ENCODE peak calls at places on chromosomes 5 and 9, in nine cellular contexts. P, N, H, R, J, E, I, S and M are unnamed samples.

GRCh38 chr5:134466241-134467069 is 54.8 kb upstream of the CDKN2AIPNL start:
- DNase-seq in P (peak; percentile 99), N (peak; percentile 98), H (peak; percentile 41), R (peak; percentile 86), J (peak; percentile 94), E (peak; percentile 97), I (peak; percentile 39), S (peak; percentile 77), M (peak; percentile 82)

GRCh38 chr9:136577941-136578619 is 32.2 kb upstream of the NOTCH1 start:
- DNase-seq in P (no peak), N (no peak), H (no peak), R (no peak), J (no peak), E (no peak), I (no peak), S (no peak), M (no peak)

GRCh38 chr5:78127875-78128274 is 166.6 kb downstream of the AP3B1 start:
- DNase-seq in P (no peak), N (no peak), H (no peak), R (no peak), J (peak; percentile 32), E (no peak), I (no peak), S (peak; percentile 6), M (peak; percentile 16)

GRCh38 chr5:146208916-146209522 is 5.6 kb downstream of the RBM27 start:
- DNase-seq in P (no peak), N (peak; percentile 43), H (no peak), R (no peak), J (no peak), E (no peak), I (no peak), S (peak; percentile 24), M (no peak)

GRCh38 chr9:37341704-37342103 is 80.8 kb upstream of the GRHPR start:
- DNase-seq in P (no peak), N (no peak), H (no peak), R (no peak), J (no peak), E (no peak), I (no peak), S (no peak), M (peak; percentile 12)

GRCh38 chr9:124217839-124218437 is 39.8 kb upstream of the NEK6 start:
- DNase-seq in P (no peak), N (no peak), H (no peak), R (no peak), J (no peak), E (no peak), I (no peak), S (no peak), M (no peak)

GRCh38 chr5:94793113-94793815 is 174.8 kb downstream of the SLF1 start:
- DNase-seq in P (no peak), N (peak; percentile 70), H (no peak), R (no peak), J (no peak), E (no peak), I (no peak), S (peak; percentile 91), M (no peak)

GRCh38 chr5:52673495-52673894 is 114.2 kb upstream of the ITGA1 start:
- DNase-seq in P (no peak), N (no peak), H (no peak), R (no peak), J (no peak), E (no peak), I (no peak), S (no peak), M (no peak)

GRCh38 chr5:16108418-16108817 is 71.2 kb downstream of the MARCHF11 start:
- DNase-seq in P (no peak), N (no peak), H (no peak), R (no peak), J (no peak), E (no peak), I (no peak), S (no peak), M (no peak)

GRCh38 chr9:93680445-93681315 is 104.3 kb downstream of the PHF2 start:
- DNase-seq in P (peak; percentile 52), N (no peak), H (no peak), R (no peak), J (no peak), E (peak; percentile 5), I (no peak), S (no peak), M (no peak)

GRCh38 chr5:102863764-102864560 is 108.9 kb downstream of the PAM start:
- DNase-seq in P (no peak), N (peak; percentile 51), H (no peak), R (no peak), J (no peak), E (no peak), I (no peak), S (peak; percentile 20), M (peak; percentile 23)

GRCh38 chr5:149831492-149831891 is 101.4 kb downstream of the PPARGC1B start:
- DNase-seq in P (no peak), N (peak; percentile 14), H (no peak), R (no peak), J (peak; percentile 17), E (no peak), I (no peak), S (peak; percentile 47), M (no peak)

GRCh38 chr5:139105621-139106071 is 92.5 kb downstream of the SIL1 start:
- DNase-seq in P (no peak), N (peak; percentile 5), H (peak; percentile 23), R (no peak), J (no peak), E (no peak), I (no peak), S (peak; percentile 48), M (peak; percentile 77)

GRCh38 chr9:100229136-100229535 is 123.6 kb downstream of the TEX10 start:
- DNase-seq in P (no peak), N (no peak), H (no peak), R (no peak), J (no peak), E (no peak), I (no peak), S (no peak), M (no peak)

GRCh38 chr9:71271602-71272001 is 150.2 kb upstream of the TRPM3 start:
- DNase-seq in P (no peak), N (no peak), H (peak; percentile 61), R (no peak), J (no peak), E (no peak), I (no peak), S (no peak), M (peak; percentile 90)

GRCh38 chr9:69818946-69819345 is 1.7 kb upstream of the CFAP95 start:
- DNase-seq in P (no peak), N (no peak), H (no peak), R (no peak), J (no peak), E (no peak), I (no peak), S (no peak), M (no peak)

GRCh38 chr5:113230711-113231652 is 203.8 kb downstream of the TSSK1B start:
- DNase-seq in P (no peak), N (no peak), H (no peak), R (no peak), J (no peak), E (no peak), I (no peak), S (peak; percentile 74), M (no peak)

GRCh38 chr9:134413890-134414731 is 87.9 kb downstream of the RXRA start:
- DNase-seq in P (peak; percentile 81), N (peak; percentile 76), H (no peak), R (no peak), J (peak; percentile 77), E (peak; percentile 55), I (no peak), S (peak; percentile 95), M (no peak)

GRCh38 chr9:134618823-134619454 is 22.7 kb upstream of the COL5A1 start:
- DNase-seq in P (peak; percentile 36), N (no peak), H (no peak), R (no peak), J (no peak), E (peak; percentile 1), I (no peak), S (no peak), M (no peak)

DNA sequence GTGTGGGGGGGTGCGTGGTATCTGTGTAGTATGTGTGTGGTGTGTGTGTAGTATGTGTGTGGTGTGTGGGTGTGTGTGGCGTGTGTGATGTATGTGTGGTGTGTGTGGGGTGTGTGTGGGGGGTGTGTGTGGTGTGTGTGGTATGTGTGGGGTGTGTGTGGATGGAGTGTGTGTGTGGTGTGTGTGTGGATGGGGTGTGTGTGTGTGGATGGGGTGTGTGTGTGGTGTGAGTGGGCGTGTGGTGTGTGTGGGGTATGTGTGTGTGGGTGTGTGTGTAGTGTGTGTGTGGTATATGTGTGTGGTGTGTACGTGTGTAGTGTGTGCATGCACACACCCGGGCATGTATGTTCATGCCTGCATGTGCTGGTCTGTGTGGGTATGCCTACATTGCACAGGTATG is 420.9 kb upstream of the DAP start:
- DNase-seq in P (no peak), N (no peak), H (no peak), R (no peak), J (no peak), E (no peak), I (no peak), S (no peak), M (no peak)
- H3K4me3 ChIP-seq in P (no peak overlapping the region), N (no peak overlapping the region), H (no peak overlapping the region), R (no peak overlapping the region), J (no peak overlapping the region), E (no peak overlapping the region), I (no peak overlapping the region), S (no peak overlapping the region), M (no peak overlapping the region)

DNA sequence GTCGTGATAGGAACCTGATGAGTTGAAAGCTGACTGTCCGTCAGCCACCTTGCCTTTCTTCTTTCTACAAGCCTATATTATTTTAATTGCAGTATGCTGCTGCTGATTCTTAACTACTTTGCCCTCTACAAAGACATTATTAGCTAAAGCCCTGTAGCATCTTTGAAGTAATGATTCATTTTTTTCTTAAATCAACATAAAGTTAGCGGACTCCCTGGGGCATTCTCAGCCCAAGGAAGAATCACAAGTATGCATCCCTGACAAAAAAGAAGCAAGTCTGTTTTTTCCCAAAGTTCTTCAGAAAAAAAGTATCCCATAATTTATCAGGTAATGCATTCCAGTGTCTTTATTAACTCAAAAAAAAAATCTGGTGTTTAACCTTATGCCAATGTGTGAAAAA is 69.5 kb upstream of the TAS2R1 start:
- DNase-seq in P (no peak), N (no peak), H (no peak), R (no peak), J (no peak), E (no peak), I (no peak), S (peak; percentile 45), M (no peak)
- H3K4me3 ChIP-seq in P (no peak overlapping the region), N (no peak overlapping the region), H (no peak overlapping the region), R (no peak overlapping the region), J (no peak overlapping the region), E (no peak overlapping the region), I (no peak overlapping the region), S (no peak overlapping the region), M (no peak overlapping the region)

GRCh38 chr9:116897181-116897580 is 210.1 kb downstream of the TRIM32 start:
- DNase-seq in P (no peak), N (no peak), H (no peak), R (no peak), J (no peak), E (no peak), I (no peak), S (no peak), M (no peak)
- H3K4me3 ChIP-seq in P (no peak overlapping the region), N (no peak overlapping the region), H (no peak overlapping the region), R (no peak overlapping the region), J (no peak overlapping the region), E (no peak overlapping the region), I (no peak overlapping the region), S (no peak overlapping the region), M (no peak overlapping the region)

DNA sequence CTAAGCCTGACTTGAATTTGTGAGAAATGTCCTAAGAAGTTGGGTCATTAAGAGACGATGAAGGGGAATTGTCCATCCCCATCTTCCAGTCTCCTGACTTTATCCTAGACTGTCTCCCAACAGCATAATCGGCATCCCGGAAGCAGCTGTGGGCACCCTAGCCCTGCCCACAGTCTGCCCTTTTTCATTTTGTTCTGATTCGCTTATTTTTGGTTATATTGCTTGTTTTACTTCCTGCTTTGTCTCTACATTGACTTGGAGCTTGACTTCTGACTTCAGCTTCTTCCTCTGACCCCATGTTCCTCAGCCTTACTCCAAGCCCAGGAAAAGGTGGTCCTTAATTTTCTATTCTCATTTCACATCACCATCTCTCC is 41.8 kb downstream of the UGCG start:
- DNase-seq in P (no peak), N (no peak), H (no peak), R (no peak), J (no peak), E (no peak), I (no peak), S (no peak), M (no peak)
- H3K4me3 ChIP-seq in P (no peak overlapping the region), N (no peak overlapping the region), H (no peak overlapping the region), R (no peak overlapping the region), J (no peak overlapping the region), E (no peak overlapping the region), I (no peak overlapping the region), S (no peak overlapping the region), M (no peak overlapping the region)